ENCODE peak calls at places on chromosome 22, in four cellular contexts. W is BE2C, S is mammary epithelial cell, Y is SK-N-SH. V is an unnamed sample. For H3K4me1 and H3K36me3, the result is how much of the 10 kb centered on the place peaks cover.

GRCh38 chr22:48883211-48883960 is 944.3 kb downstream of the BRD1 start:
- DNase-seq in W (no peak), S (no peak), Y (no peak), V (no peak)

GRCh38 chr22:47918276-47918928 is 1156.0 kb downstream of the TBC1D22A start:
- DNase-seq in W (no peak), S (no peak), Y (no peak), V (peak)

GRCh38 chr22:46598737-46599424 is 21.3 kb upstream of the GRAMD4 start:
- DNase-seq in W (no peak), S (no peak), Y (no peak), V (no peak)

GRCh38 chr22:46262449-46263207 is 515 bp downstream of the PKDREJ start:
- DNase-seq in W (no peak), S (no peak), Y (no peak), V (no peak)

GRCh38 chr22:20523118-20523983 is 15.9 kb downstream of the MED15 start:
- DNase-seq in W (no peak), S (no peak), Y (no peak), V (no peak)

GRCh38 chr22:49062155-49063039 is 765.3 kb downstream of the BRD1 start:
- DNase-seq in W (no peak), S (no peak), Y (no peak), V (no peak)

GRCh38 chr22:41197808-41198585 is 7.1 kb upstream of the L3MBTL2 start:
- DNase-seq in W (peak), S (no peak), Y (peak), V (peak)

GRCh38 chr22:19610518-19611253 is 86.5 kb upstream of the CLDN5 start:
- DNase-seq in W (no peak), S (no peak), Y (no peak), V (no peak)

GRCh38 chr22:29816980-29817379 is 21.1 kb downstream of the ASCC2 start:
- DNase-seq in W (no peak), S (peak), Y (no peak), V (no peak)

GRCh38 chr22:37764622-37765021 is 43.1 kb upstream of the GCAT start:
- DNase-seq in W (no peak), S (no peak), Y (no peak), V (peak)

GRCh38 chr22:22171357-22172218 is 73.0 kb upstream of the VPREB1 start:
- DNase-seq in W (no peak), S (peak), Y (peak), V (no peak)

GRCh38 chr22:21707677-21708076 is 27.9 kb downstream of the YPEL1 start:
- DNase-seq in W (no peak), S (no peak), Y (peak), V (peak)

GRCh38 chr22:21940521-21940920 is 12.1 kb downstream of the PPM1F start:
- DNase-seq in W (no peak), S (peak), Y (no peak), V (no peak)

GRCh38 chr22:49371325-49372110 is 456.2 kb downstream of the BRD1 start:
- DNase-seq in W (no peak), S (no peak), Y (no peak), V (no peak)

GRCh38 chr22:46571642-46572250 is 34.3 kb upstream of the CELSR1 start:
- DNase-seq in W (no peak), S (no peak), Y (no peak), V (no peak)

GRCh38 chr22:37287550-37287951 is 5.2 kb downstream of the CYTH4 start:
- DNase-seq in W (no peak), S (peak), Y (no peak), V (no peak)

GRCh38 chr22:46031561-46031960 is 54.6 kb upstream of the WNT7B start:
- DNase-seq in W (no peak), S (no peak), Y (no peak), V (no peak)

GRCh38 chr22:31614781-31615480 is 47.1 kb downstream of the PISD start:
- DNase-seq in W (no peak), S (no peak), Y (no peak), V (no peak)

GRCh38 chr22:43843783-43844530 is 18.4 kb downstream of the SULT4A1 start:
- DNase-seq in W (peak), S (no peak), Y (peak), V (no peak)

GRCh38 chr22:26974914-26975313 is 317.5 kb downstream of the MIAT start:
- DNase-seq in W (no peak), S (no peak), Y (no peak), V (peak)

GRCh38 chr22:39598017-39598965 is 27.7 kb downstream of the CACNA1I start:
- DNase-seq in W (peak), S (peak), Y (no peak), V (no peak)

GRCh38 chr22:20080776-20081654 is 974 bp downstream of the DGCR8 start:
- DNase-seq in W (peak), S (peak), Y (peak), V (peak)

GRCh38 chr22:38272373-38273134 is at the start of gene TMEM184B:
- DNase-seq in W (peak), S (peak), Y (peak), V (peak)

GRCh38 chr22:30705710-30706651 is 11.3 kb downstream of the OSBP2 start:
- DNase-seq in W (no peak), S (no peak), Y (no peak), V (peak)

GRCh38 chr22:27074016-27074415 is 416.6 kb downstream of the MIAT start:
- DNase-seq in W (no peak), S (no peak), Y (no peak), V (no peak)

GRCh38 chr22:23216331-23217170 is 36.2 kb downstream of the BCR start:
- DNase-seq in W (no peak), S (no peak), Y (no peak), V (no peak)

GRCh38 chr22:48209473-48210271 is 1447.2 kb downstream of the TBC1D22A start:
- DNase-seq in W (no peak), S (no peak), Y (no peak), V (no peak)

GRCh38 chr22:33677536-33677935 is 242.7 kb downstream of the LARGE1 start:
- DNase-seq in W (no peak), S (no peak), Y (no peak), V (no peak)

GRCh38 chr22:46010177-46010867 is 33.4 kb upstream of the WNT7B start:
- DNase-seq in W (no peak), S (peak), Y (no peak), V (no peak)

GRCh38 chr22:42365337-42365865 is 66.8 kb downstream of the NFAM1 start:
- DNase-seq in W (peak), S (no peak), Y (peak), V (peak)
- H3K4me1 ChIP-seq in W (under half), S (under half), Y (under half), V (under half)

GRCh38 chr22:42799061-42799460 is 58.0 kb downstream of the ARFGAP3 start:
- DNase-seq in W (no peak), S (no peak), Y (no peak), V (no peak)
- H3K36me3 ChIP-seq in W (under half), S (under half), Y (under half), V (under half)

DNA sequence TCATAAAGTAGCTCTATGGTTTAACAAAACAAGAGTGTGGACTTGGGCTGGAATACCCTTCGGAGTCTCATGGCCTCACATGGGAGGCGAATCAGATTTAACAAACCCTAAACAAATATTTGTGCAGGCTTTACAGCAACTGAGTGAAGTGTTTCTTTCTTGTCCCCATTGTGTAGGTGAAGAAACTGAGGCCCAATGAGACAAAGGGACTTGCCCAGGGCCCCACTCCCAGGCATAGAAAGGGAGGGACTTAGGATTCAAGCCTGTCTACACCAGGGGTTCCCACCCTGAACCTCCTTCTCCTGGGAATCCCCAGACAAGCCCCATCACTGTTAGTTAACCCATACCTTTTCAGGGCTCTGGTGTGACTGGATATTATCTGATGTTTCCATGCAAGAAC is 55.1 kb upstream of the CRYBB3 start:
- DNase-seq in W (no peak), S (no peak), Y (no peak), V (no peak)
- H3K4me1 ChIP-seq in W (under half), S (under half), Y (under half), V (under half)

DNA sequence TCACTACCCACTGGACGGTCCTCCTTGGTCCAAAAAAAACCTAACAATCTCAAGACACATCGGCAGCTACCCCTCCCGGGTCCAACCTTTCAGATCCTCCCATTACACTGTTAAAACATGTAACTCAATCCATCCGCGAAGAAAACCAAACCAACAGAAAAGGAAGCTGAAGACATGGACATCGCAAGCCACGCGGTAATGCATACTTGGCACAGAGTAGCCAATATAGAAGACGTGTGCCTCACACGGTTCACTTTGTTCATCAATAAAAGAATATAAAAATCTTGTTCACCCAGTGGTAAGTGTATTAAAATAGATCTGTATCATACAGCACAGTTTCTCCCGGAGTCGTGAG is 128.6 kb downstream of the PHF21B start:
- DNase-seq in W (no peak), S (no peak), Y (no peak), V (no peak)
- H3K36me3 ChIP-seq in W (under half), S (under half), Y (under half), V (under half)

V was measured in SJCRH30.